ENCODE peak calls at places on chromosomes 1 and 21, in seven cellular contexts. Q is mammary epithelial cell, M is GM23338, O is BJ, G is cardiac muscle cell, N is uterus, R is ovary. H is an unnamed sample.
A peak's percentile ranks its signal among the peaks of the same experiment; 100 is the strongest.

GRCh38 chr1:67053535-67053784 is 488 bp downstream of the SLC35D1 start:
- DNase-seq in Q (no peak), O (no peak), N (peak; percentile 70), R (peak; percentile 79), G (peak; percentile 70), M (peak; percentile 72), H (no peak)

GRCh38 chr1:50978852-50979781 is 9.1 kb downstream of the CDKN2C start:
- DNase-seq in Q (no peak), N (no peak), G (no peak), O (no peak), R (no peak), M (no peak), H (no peak)

GRCh38 chr1:48242126-48242736 is 19.7 kb downstream of the SLC5A9 start:
- DNase-seq in M (no peak), Q (no peak), O (no peak), G (no peak), R (no peak), N (no peak), H (no peak)

GRCh38 chr1:207752456-207753132 is 740 bp downstream of the CD46 start:
- DNase-seq in G (peak; percentile 12), M (peak; percentile 32), R (no peak), O (no peak), N (no peak), Q (peak; percentile 62), H (no peak)

GRCh38 chr1:201649776-201650607 is 111.1 kb downstream of the NAV1 start:
- DNase-seq in Q (no peak), N (peak; percentile 88), G (peak; percentile 85), M (peak; percentile 92), O (no peak), R (peak; percentile 89), H (no peak)

GRCh38 chr1:226661965-226662364 is 77.1 kb downstream of the ITPKB start:
- DNase-seq in N (no peak), R (no peak), O (no peak), M (no peak), Q (no peak), G (no peak), H (no peak)

GRCh38 chr1:175192630-175193338 is at the start of gene KIAA0040:
- DNase-seq in M (peak; percentile 74), R (peak; percentile 66), Q (peak; percentile 84), N (peak; percentile 67), O (no peak), G (peak; percentile 38), H (no peak)

GRCh38 chr1:89489037-89489729 is 35.4 kb upstream of the LRRC8B start:
- DNase-seq in Q (peak; percentile 51), O (no peak), R (no peak), G (peak; percentile 68), M (no peak), N (no peak), H (peak; percentile 9)

GRCh38 chr21:17578162-17578561 is 34.5 kb downstream of the BTG3 start:
- DNase-seq in R (no peak), N (no peak), O (no peak), Q (no peak), M (no peak), G (no peak), H (no peak)

GRCh38 chr1:113534875-113535274 is 144.6 kb downstream of the MAGI3 start:
- DNase-seq in G (no peak), O (no peak), Q (no peak), N (no peak), R (no peak), M (no peak), H (no peak)

GRCh38 chr1:236103646-236104218 is 38.6 kb upstream of the GPR137B start:
- DNase-seq in Q (peak; percentile 29), G (peak; percentile 73), M (peak; percentile 82), R (peak; percentile 50), N (peak; percentile 46), O (no peak), H (no peak)

GRCh38 chr1:26163684-26164035 is 4.8 kb downstream of the FAM110D start:
- DNase-seq in Q (no peak), G (no peak), M (no peak), N (no peak), R (no peak), O (no peak), H (no peak)

GRCh38 chr21:32826317-32827167 is 55.0 kb upstream of the PAXBP1 start:
- DNase-seq in N (no peak), G (peak; percentile 77), R (peak; percentile 24), M (peak; percentile 81), O (no peak), Q (peak; percentile 38), H (no peak)

GRCh38 chr21:41360072-41360821 is 1.6 kb upstream of the MX2 start:
- DNase-seq in M (peak; percentile 49), G (peak; percentile 83), O (peak; percentile 26), R (no peak), Q (peak; percentile 21), N (peak; percentile 62), H (no peak)

GRCh38 chr1:211751438-211751837 is 76.0 kb upstream of the NEK2 start:
- DNase-seq in O (no peak), M (no peak), R (no peak), G (no peak), Q (no peak), N (no peak), H (no peak)

GRCh38 chr1:28246427-28246832 is 10.5 kb downstream of the ATP5IF1 start:
- DNase-seq in R (no peak), M (peak; percentile 52), Q (peak; percentile 67), N (no peak), G (peak; percentile 48), O (no peak), H (no peak)

GRCh38 chr1:66464356-66464755 is 69.6 kb upstream of the SGIP1 start:
- DNase-seq in O (no peak), N (no peak), R (no peak), G (no peak), M (no peak), Q (no peak), H (no peak)

DNA sequence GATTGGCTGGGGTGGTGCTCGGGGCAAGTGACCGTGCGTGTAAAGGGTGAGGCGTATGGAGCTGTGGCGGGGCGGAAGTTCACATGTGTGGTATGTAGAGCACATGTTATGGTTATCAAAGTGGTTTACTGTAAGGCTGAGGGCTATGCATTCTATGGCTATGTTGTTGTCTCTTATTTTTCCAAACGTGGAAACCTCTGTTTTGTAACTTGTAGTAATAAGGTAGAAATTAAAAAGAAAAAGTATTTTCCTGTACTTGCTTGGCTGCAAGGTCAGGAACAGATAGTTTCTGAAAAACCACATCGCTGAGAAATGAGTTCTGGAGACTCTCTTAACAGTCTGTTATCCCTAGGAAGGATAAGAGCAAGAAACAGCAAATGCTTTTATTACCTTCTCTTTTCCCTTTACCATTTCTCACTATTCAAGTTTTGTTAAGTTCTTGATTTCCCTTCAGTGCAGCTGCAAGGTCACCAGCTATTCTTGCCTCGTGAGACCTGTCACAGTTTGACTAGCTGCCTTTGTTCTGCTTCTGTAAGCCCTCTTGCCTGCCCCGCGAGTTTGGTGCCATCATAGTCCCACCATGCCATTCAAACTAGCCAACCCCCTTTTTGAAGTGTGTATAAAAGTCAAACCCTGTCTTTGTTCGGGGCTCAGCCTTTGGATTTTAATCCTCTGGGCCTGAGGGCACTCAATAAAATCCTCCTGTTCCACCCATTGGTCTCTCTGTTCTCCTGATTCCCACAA is 9.5 kb downstream of the RNU1-2 start:
- DNase-seq in R (no peak), Q (peak; percentile 99), M (peak; percentile 80), O (peak; percentile 65), N (no peak), G (peak; percentile 95), H (peak; percentile 86)
- H3K4me3 ChIP-seq in R (peak overlapping the region; percentile 55), Q (peak overlapping the region; percentile 54), M (peak overlapping the region; percentile 56), O (peak overlapping the region; percentile 37), N (peak overlapping the region; percentile 54), G (peak overlapping the region; percentile 31), H (peak overlapping the region; percentile 45)

GRCh38 chr1:35179864-35180263 is 13.1 kb downstream of the SFPQ start:
- DNase-seq in M (no peak), N (no peak), G (no peak), Q (no peak), O (no peak), R (no peak), H (no peak)

GRCh38 chr1:35181790-35182455 is 11.0 kb downstream of the SFPQ start:
- DNase-seq in Q (no peak), R (no peak), N (no peak), G (no peak), O (no peak), M (no peak), H (no peak)

GRCh38 chr1:35178295-35178695 is 14.7 kb downstream of the SFPQ start:
- DNase-seq in G (no peak), N (no peak), O (no peak), Q (no peak), M (no peak), R (no peak), H (no peak)

GRCh38 chr1:35178874-35179380 is 14.0 kb downstream of the SFPQ start:
- DNase-seq in O (no peak), R (no peak), Q (no peak), G (no peak), M (no peak), N (no peak), H (no peak)

GRCh38 chr1:35180776-35181374 is 12.1 kb downstream of the SFPQ start:
- DNase-seq in G (peak; percentile 58), Q (no peak), O (no peak), N (no peak), R (no peak), M (no peak), H (no peak)
- H3K36me3 ChIP-seq in G (peaks cover 94% of the 10 kb centered on the region), Q (peaks cover 88% of the 10 kb centered on the region), O (peaks cover 28% of the 10 kb centered on the region), N (no peaks in the 10 kb centered on the region), R (no peaks in the 10 kb centered on the region), M (peaks cover 97% of the 10 kb centered on the region), H (peaks cover 1% of the 10 kb centered on the region)

GRCh38 chr1:243708210-243708609 is 141.8 kb downstream of the AKT3 start:
- DNase-seq in O (no peak), N (no peak), R (no peak), Q (no peak), M (no peak), G (peak; percentile 37), H (no peak)
- TF ChIP-seq CTCF in O (no peak), N (no peak), R (no peak), Q (peak; percentile 39), M (peak; percentile 61), G (peak; percentile 14), H (no peak)

DNA sequence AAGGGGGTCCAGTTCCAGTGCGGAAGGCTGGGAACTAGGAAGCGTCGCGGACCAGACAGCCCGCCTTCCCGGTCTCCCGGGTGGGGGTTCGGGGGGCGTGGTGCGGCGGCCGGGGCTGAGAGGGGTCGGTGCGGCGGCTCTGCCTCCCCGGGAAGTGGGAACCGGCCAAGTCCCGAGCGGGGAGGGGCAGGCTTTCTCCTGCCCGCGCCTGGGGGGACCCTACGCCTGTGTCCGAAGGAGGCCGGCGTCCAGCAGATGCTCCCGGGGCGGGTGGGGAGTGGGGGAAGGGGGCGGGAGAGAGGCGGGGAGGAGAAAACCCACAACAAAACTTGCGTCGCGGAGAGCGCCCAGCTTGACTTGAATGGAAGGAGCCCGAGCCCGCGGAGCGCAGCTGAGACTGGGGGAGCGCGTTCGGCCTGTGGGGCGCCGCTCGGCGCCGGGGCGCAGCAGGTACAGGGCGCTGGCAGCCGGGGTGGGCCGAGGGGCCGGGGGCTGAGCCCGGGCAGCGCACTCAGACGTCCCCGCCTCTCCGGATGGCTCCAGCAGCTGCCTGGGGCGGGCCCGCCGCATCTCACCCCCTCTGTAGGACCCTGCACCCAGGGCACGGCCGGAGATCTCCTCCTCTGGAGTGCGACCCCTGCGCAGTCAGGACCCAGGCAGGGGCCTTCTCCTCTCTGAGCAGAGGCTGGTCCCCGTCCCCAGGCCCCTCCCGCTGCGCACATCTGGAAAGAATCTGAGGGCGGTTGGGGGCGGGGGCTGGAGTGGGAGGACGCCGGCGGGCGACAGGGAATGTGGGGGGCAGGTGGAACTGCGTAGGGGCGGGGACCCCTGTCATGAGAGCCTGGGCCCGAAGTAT is at the start of gene PODN:
- DNase-seq in Q (no peak), M (peak; percentile 59), R (peak; percentile 80), G (peak; percentile 65), O (no peak), N (peak; percentile 80), H (no peak)
- H3K4me3 ChIP-seq in Q (peak within 1 kb of the TSS; percentile 28), M (peak within 1 kb of the TSS; percentile 85), R (peak within 1 kb of the TSS; percentile 78), G (peak within 1 kb of the TSS; percentile 32), O (peak within 1 kb of the TSS; percentile 78), N (peak within 1 kb of the TSS; percentile 90), H (peak within 1 kb of the TSS; percentile 37)